ENCODE peak calls at places on chromosome X, in four cellular contexts. X is body of pancreas, F is aorta, U is uterus. I is an unnamed sample.
A peak's percentile ranks its signal among the peaks of the same experiment; 100 is the strongest.

GRCh38 chrX:109537324-109537665 is 651 bp downstream of the NXT2 start:
- DNase-seq in X (peak; percentile 82), F (no peak), U (peak; percentile 51), I (peak; percentile 65)

GRCh38 chrX:130523460-130524394 is 121.9 kb downstream of the RBMX2 start:
- DNase-seq in X (peak; percentile 47), F (peak; percentile 85), U (peak; percentile 28), I (no peak)

GRCh38 chrX:20263474-20263873 is 3.2 kb downstream of the RPS6KA3 start:
- DNase-seq in X (no peak), F (no peak), U (no peak), I (no peak)

GRCh38 chrX:9416562-9417319 is 48.1 kb upstream of the TBL1X start:
- DNase-seq in X (no peak), F (peak; percentile 77), U (no peak), I (no peak)

GRCh38 chrX:148310402-148311200 is 189.8 kb upstream of the AFF2 start:
- DNase-seq in X (no peak), F (no peak), U (no peak), I (no peak)

GRCh38 chrX:149937881-149938426 is 337 bp downstream of the EOLA2 start:
- DNase-seq in X (peak; percentile 16), F (peak; percentile 79), U (peak; percentile 24), I (no peak)

GRCh38 chrX:134738986-134739744 is 80.9 kb upstream of the PLAC1 start:
- DNase-seq in X (no peak), F (no peak), U (no peak), I (no peak)

GRCh38 chrX:103220511-103221406 is 5.9 kb downstream of the BEX4 start:
- DNase-seq in X (no peak), F (no peak), U (no peak), I (no peak)

GRCh38 chrX:104310084-104310483 is 55.4 kb upstream of the ESX1 start:
- DNase-seq in X (no peak), F (no peak), U (no peak), I (no peak)

GRCh38 chrX:17375631-17376380 is 806 bp downstream of the NHS start:
- DNase-seq in X (peak; percentile 2), F (peak; percentile 80), U (no peak), I (no peak)

GRCh38 chrX:74248889-74249288 is 55.1 kb upstream of the ZCCHC13 start:
- DNase-seq in X (no peak), F (no peak), U (no peak), I (no peak)

GRCh38 chrX:154738013-154738738 is 12.7 kb downstream of the GAB3 start:
- DNase-seq in X (peak; percentile 40), F (no peak), U (peak; percentile 67), I (no peak)

GRCh38 chrX:137565921-137566745 is at the start of gene ZIC3:
- DNase-seq in X (peak; percentile 60), F (peak; percentile 84), U (no peak), I (peak; percentile 57)

GRCh38 chrX:24646745-24647182 is 383 bp downstream of the PCYT1B start:
- DNase-seq in X (no peak), F (no peak), U (no peak), I (no peak)

GRCh38 chrX:131703646-131704045 is 159.8 kb downstream of the OR13H1 start:
- DNase-seq in X (no peak), F (no peak), U (peak; percentile 19), I (no peak)

GRCh38 chrX:112218388-112218787 is 135.8 kb upstream of the TRPC5 start:
- DNase-seq in X (no peak), F (no peak), U (no peak), I (no peak)

GRCh38 chrX:114959729-114960128 is 57.7 kb downstream of the IL13RA2 start:
- DNase-seq in X (no peak), F (no peak), U (no peak), I (no peak)

GRCh38 chrX:151703487-151703886 is 8.2 kb downstream of the PRRG3 start:
- DNase-seq in X (peak; percentile 17), F (peak; percentile 78), U (peak; percentile 28), I (peak; percentile 41)

GRCh38 chrX:10783451-10783995 is 163.1 kb upstream of the MID1 start:
- DNase-seq in X (no peak), F (no peak), U (no peak), I (no peak)